ENCODE peak calls at places on chromosomes 3 and 15, in eight cellular contexts. M is H1, R is transverse colon, C is K562, E is GM23338, V is HCT116, Z is SK-N-SH, O is sigmoid colon. J is an unnamed sample.

GRCh38 chr3:135192929-135193328 is 397.9 kb downstream of the EPHB1 start:
- DNase-seq in M (no peak), R (no peak), C (no peak), E (no peak), V (no peak), Z (no peak), O (no peak), J (no peak)

GRCh38 chr15:68774120-68774519 is 46.6 kb downstream of the ANP32A start:
- DNase-seq in M (no peak), R (no peak), C (no peak), E (no peak), V (no peak), Z (no peak), O (no peak), J (no peak)

GRCh38 chr15:60620707-60621106 is 141.8 kb upstream of the ICE2 start:
- DNase-seq in M (no peak), R (peak; percentile 26), C (no peak), E (peak; percentile 66), V (no peak), Z (no peak), O (peak; percentile 86), J (no peak)

GRCh38 chr15:65752151-65752700 is 39.9 kb downstream of the DENND4A start:
- DNase-seq in M (no peak), R (no peak), C (peak; percentile 25), E (no peak), V (no peak), Z (no peak), O (no peak), J (no peak)

GRCh38 chr15:90597477-90598052 is 67.8 kb downstream of the CRTC3 start:
- DNase-seq in M (no peak), R (no peak), C (no peak), E (no peak), V (no peak), Z (no peak), O (no peak), J (no peak)

GRCh38 chr15:49247556-49248102 is 77.6 kb downstream of the GALK2 start:
- DNase-seq in M (no peak), R (no peak), C (no peak), E (no peak), V (no peak), Z (no peak), O (no peak), J (no peak)

GRCh38 chr3:33637482-33637881 is 80.6 kb downstream of the CLASP2 start:
- DNase-seq in M (no peak), R (no peak), C (no peak), E (no peak), V (no peak), Z (no peak), O (no peak), J (no peak)

GRCh38 chr15:95557226-95558046 is 773.1 kb upstream of the NR2F2 start:
- DNase-seq in M (no peak), R (no peak), C (peak; percentile 54), E (no peak), V (peak; percentile 83), Z (no peak), O (no peak), J (no peak)

GRCh38 chr15:71296032-71296686 is 180.9 kb downstream of the THSD4 start:
- DNase-seq in M (no peak), R (peak; percentile 74), C (no peak), E (no peak), V (peak; percentile 91), Z (no peak), O (no peak), J (no peak)

GRCh38 chr3:127820221-127820870 is 2.0 kb downstream of the MGLL start:
- DNase-seq in M (no peak), R (peak; percentile 31), C (no peak), E (peak; percentile 32), V (no peak), Z (peak; percentile 53), O (no peak), J (no peak)

GRCh38 chr3:43736558-43736995 is 45.8 kb downstream of the ABHD5 start:
- DNase-seq in M (no peak), R (peak; percentile 37), C (no peak), E (no peak), V (no peak), Z (no peak), O (no peak), J (no peak)

GRCh38 chr3:44954289-44954688 is 21.7 kb downstream of the ZDHHC3 start:
- DNase-seq in M (no peak), R (no peak), C (no peak), E (no peak), V (no peak), Z (no peak), O (no peak), J (no peak)

GRCh38 chr3:191985691-191986090 is 524.7 kb downstream of the PYDC2 start:
- DNase-seq in M (no peak), R (no peak), C (no peak), E (no peak), V (no peak), Z (no peak), O (no peak), J (no peak)

GRCh38 chr3:55402886-55403605 is 84.1 kb downstream of the WNT5A start:
- DNase-seq in M (no peak), R (no peak), C (no peak), E (no peak), V (no peak), Z (no peak), O (no peak), J (no peak)

GRCh38 chr3:173371848-173372487 is 25.6 kb upstream of the NLGN1 start:
- DNase-seq in M (no peak), R (no peak), C (no peak), E (peak; percentile 57), V (no peak), Z (peak; percentile 21), O (no peak), J (no peak)

GRCh38 chr3:41163399-41163798 is 35.9 kb upstream of the CTNNB1 start:
- DNase-seq in M (no peak), R (no peak), C (no peak), E (no peak), V (no peak), Z (no peak), O (no peak), J (no peak)

GRCh38 chr3:41162981-41163380 is 36.3 kb upstream of the CTNNB1 start:
- DNase-seq in M (no peak), R (no peak), C (no peak), E (no peak), V (no peak), Z (no peak), O (no peak), J (no peak)

GRCh38 chr3:41159581-41160189 is 39.6 kb upstream of the CTNNB1 start:
- DNase-seq in M (no peak), R (peak; percentile 44), C (no peak), E (no peak), V (peak; percentile 41), Z (no peak), O (no peak), J (no peak)

GRCh38 chr3:41164776-41165175 is 34.5 kb upstream of the CTNNB1 start:
- DNase-seq in M (no peak), R (no peak), C (no peak), E (no peak), V (no peak), Z (no peak), O (no peak), J (no peak)

DNA sequence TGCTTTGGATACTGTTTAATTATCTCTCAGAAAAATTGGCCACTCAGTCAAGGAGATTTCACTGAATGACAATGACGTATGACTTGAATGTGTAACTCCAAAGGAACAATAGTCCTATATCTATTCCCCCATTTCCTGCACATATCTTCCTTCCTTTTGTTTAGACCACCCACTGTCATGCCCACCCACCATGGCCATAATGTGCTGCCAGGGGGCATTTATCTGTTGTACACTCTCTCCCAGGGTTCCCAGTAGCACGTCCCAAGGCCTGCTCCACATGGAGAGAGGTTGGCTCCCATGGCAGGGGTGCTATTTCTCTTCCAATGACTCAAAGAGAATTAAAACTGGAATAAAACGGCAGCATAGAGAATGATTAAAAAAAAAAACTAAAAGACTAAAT is 36.8 kb upstream of the CTNNB1 start:
- DNase-seq in M (no peak), R (no peak), C (no peak), E (no peak), V (no peak), Z (no peak), O (no peak), J (no peak)
- TF ChIP-seq POLR2AphosphoS5 in M (no peak), R (no peak), C (no peak), E (no peak), V (no peak), Z (no peak), O (no peak), J (no peak)

DNA sequence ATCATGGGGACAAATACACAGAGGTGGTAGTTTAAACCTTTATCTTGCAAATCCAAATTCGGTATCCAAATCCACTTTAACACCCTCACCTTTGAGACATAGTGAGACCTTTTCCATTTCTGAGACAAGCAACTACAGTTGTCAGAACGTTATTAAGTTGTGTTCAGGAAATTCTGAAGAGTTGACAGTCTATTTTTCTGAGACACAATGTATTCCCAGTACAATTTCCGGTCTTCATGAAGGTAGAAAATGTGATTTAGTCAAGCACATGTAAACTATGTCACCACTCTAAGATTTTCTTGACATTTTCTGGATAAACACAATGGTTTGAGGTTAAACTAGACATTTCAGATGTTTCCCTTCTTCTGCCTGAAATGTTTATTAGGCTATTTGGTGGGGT is 10.8 kb upstream of the VGLL3 start:
- DNase-seq in M (no peak), R (no peak), C (no peak), E (no peak), V (no peak), Z (no peak), O (no peak), J (no peak)
- TF ChIP-seq POLR2AphosphoS5 in M (no peak), R (no peak), C (no peak), E (no peak), V (no peak), Z (no peak), O (no peak), J (no peak)

DNA sequence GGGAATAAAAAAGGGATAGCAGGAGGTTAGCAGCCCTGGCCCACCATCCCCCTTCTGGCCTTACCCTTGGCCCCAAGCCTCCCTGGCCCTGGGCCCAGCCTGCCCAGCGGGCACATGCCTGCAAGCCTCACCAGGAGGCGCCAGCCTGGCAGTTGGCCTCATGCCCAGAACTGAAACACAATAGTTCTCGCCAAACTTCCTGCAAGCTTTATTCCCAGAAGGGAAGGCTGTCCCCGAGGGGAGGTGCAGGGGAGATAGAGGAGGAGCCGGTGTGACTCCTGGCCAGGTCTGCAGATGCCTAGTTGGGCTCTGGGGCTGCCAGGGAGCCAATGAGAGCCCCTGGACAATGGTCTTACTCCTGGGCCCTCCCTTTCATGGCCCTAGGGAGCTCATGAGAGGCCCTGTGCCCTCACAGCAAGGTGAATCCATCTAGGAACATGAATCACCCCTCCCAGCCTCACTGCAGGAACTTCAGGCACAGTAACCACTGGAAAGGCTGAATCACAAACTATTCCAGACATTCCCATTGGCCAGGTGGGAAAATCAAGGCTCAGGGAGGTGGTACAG is 4.0 kb downstream of the CCDC33 start:
- DNase-seq in M (no peak), R (peak; percentile 88), C (no peak), E (peak; percentile 47), V (peak; percentile 88), Z (peak; percentile 82), O (peak; percentile 82), J (no peak)
- TF ChIP-seq POLR2AphosphoS5 in M (no peak), R (peak; percentile 78), C (no peak), E (no peak), V (peak; percentile 61), Z (peak; percentile 76), O (peak; percentile 8), J (no peak)

GRCh38 chr3:118781879-118782278 is 252.8 kb downstream of the IGSF11 start:
- DNase-seq in M (no peak), R (no peak), C (no peak), E (no peak), V (no peak), Z (no peak), O (no peak), J (no peak)

GRCh38 chr3:118785415-118785814 is 249.2 kb downstream of the IGSF11 start:
- DNase-seq in M (no peak), R (no peak), C (no peak), E (no peak), V (no peak), Z (no peak), O (no peak), J (no peak)

GRCh38 chr3:118782755-118783202 is 251.9 kb downstream of the IGSF11 start:
- DNase-seq in M (no peak), R (no peak), C (no peak), E (no peak), V (peak; percentile 34), Z (no peak), O (no peak), J (peak; percentile 17)
- TF ChIP-seq POLR2AphosphoS5 in M (no peak), R (no peak), C (no peak), E (no peak), V (no peak), Z (no peak), O (no peak), J (no peak)